ENCODE peak calls at places on chromosomes 11 and 22, in six cellular contexts. A is mucosa of descending colon, U is natural killer cell, I is esophagus muscularis mucosa, E is HFFc6, T is H1. F is an unnamed sample.

GRCh38 chr11:80958414-80958813 is 1517.6 kb upstream of the TENM4 start:
- DNase-seq in A (no peak), U (no peak), I (no peak), E (no peak), T (no peak), F (no peak)

GRCh38 chr11:14029971-14030531 is 67.5 kb downstream of the SPON1 start:
- DNase-seq in A (peak), U (no peak), I (no peak), E (no peak), T (no peak), F (no peak)

GRCh38 chr11:114279778-114280532 is 16.2 kb upstream of the NNMT start:
- DNase-seq in A (no peak), U (no peak), I (peak), E (peak), T (peak), F (no peak)

GRCh38 chr22:43375951-43376455 is 32.8 kb upstream of the SCUBE1 start:
- DNase-seq in A (no peak), U (no peak), I (no peak), E (peak), T (no peak), F (no peak)

GRCh38 chr11:131875611-131876010 is 505.2 kb downstream of the NTM start:
- DNase-seq in A (no peak), U (no peak), I (no peak), E (no peak), T (no peak), F (no peak)

GRCh38 chr11:18720811-18721575 is 5.0 kb downstream of the IGSF22 start:
- DNase-seq in A (peak), U (peak), I (no peak), E (peak), T (peak), F (peak)

GRCh38 chr11:1397862-1398505 is 8.2 kb downstream of the BRSK2 start:
- DNase-seq in A (no peak), U (no peak), I (no peak), E (no peak), T (no peak), F (no peak)

GRCh38 chr11:119790476-119790875 is 61.5 kb upstream of the NECTIN1 start:
- DNase-seq in A (no peak), U (no peak), I (no peak), E (no peak), T (no peak), F (no peak)

GRCh38 chr11:108224908-108225786 is 2.3 kb downstream of the ATM start:
- DNase-seq in A (no peak), U (no peak), I (no peak), E (no peak), T (no peak), F (no peak)

GRCh38 chr22:43848366-43849171 is 13.7 kb downstream of the SULT4A1 start:
- DNase-seq in A (peak), U (no peak), I (no peak), E (no peak), T (no peak), F (no peak)

GRCh38 chr22:50302564-50302963 is 4.9 kb downstream of the PLXNB2 start:
- DNase-seq in A (no peak), U (no peak), I (no peak), E (no peak), T (no peak), F (no peak)

GRCh38 chr11:19698493-19699292 is 13.9 kb upstream of the NAV2 start:
- DNase-seq in A (no peak), U (no peak), I (no peak), E (no peak), T (no peak), F (no peak)

GRCh38 chr11:1770061-1770460 is 6.3 kb upstream of the CTSD start:
- DNase-seq in A (no peak), U (no peak), I (no peak), E (no peak), T (no peak), F (no peak)

GRCh38 chr22:49756201-49756600 is 71.5 kb downstream of the BRD1 start:
- DNase-seq in A (peak), U (peak), I (peak), E (no peak), T (no peak), F (no peak)

GRCh38 chr22:18955696-18956095 is 19.6 kb upstream of the PRODH start:
- DNase-seq in A (peak), U (no peak), I (no peak), E (no peak), T (no peak), F (no peak)

GRCh38 chr22:36816635-36817428 is at the start of gene PVALB:
- DNase-seq in A (no peak), U (no peak), I (no peak), E (no peak), T (peak), F (no peak)

GRCh38 chr11:78821371-78822306 is 247.0 kb upstream of the NARS2 start:
- DNase-seq in A (no peak), U (no peak), I (no peak), E (no peak), T (no peak), F (no peak)

GRCh38 chr11:1008001-1008400 is 28.5 kb downstream of the MUC6 start:
- DNase-seq in A (no peak), U (no peak), I (no peak), E (no peak), T (no peak), F (no peak)

GRCh38 chr11:123431619-123432018 is 1.6 kb downstream of the GRAMD1B start:
- DNase-seq in A (no peak), U (no peak), I (no peak), E (no peak), T (no peak), F (no peak)

GRCh38 chr11:134387501-134387900 is 24.5 kb downstream of the B3GAT1 start:
- DNase-seq in A (no peak), U (no peak), I (no peak), E (no peak), T (no peak), F (no peak)

GRCh38 chr22:31160328-31160978 is 471 bp downstream of the RNF185 start:
- DNase-seq in A (no peak), U (no peak), I (no peak), E (no peak), T (peak), F (no peak)

GRCh38 chr11:61268588-61269250 is 26.4 kb downstream of the VWCE start:
- DNase-seq in A (no peak), U (no peak), I (no peak), E (no peak), T (no peak), F (no peak)

GRCh38 chr22:20532256-20532993 is 25.0 kb downstream of the MED15 start:
- DNase-seq in A (no peak), U (no peak), I (no peak), E (no peak), T (no peak), F (no peak)

GRCh38 chr11:112343368-112344039 is 82.8 kb upstream of the PLET1 start:
- DNase-seq in A (no peak), U (no peak), I (no peak), E (no peak), T (no peak), F (no peak)

GRCh38 chr11:31233425-31233824 is 136.1 kb downstream of the DCDC1 start:
- DNase-seq in A (no peak), U (no peak), I (no peak), E (no peak), T (no peak), F (no peak)
- TF ChIP-seq CTCF in A (no peak), U (no peak), I (no peak), E (peak), T (peak), F (peak)

GRCh38 chr11:10204021-10204420 is 90.0 kb downstream of the SBF2 start:
- DNase-seq in A (no peak), U (no peak), I (no peak), E (no peak), T (no peak), F (no peak)

GRCh38 chr11:10205928-10206327 is 88.1 kb downstream of the SBF2 start:
- DNase-seq in A (no peak), U (no peak), I (no peak), E (no peak), T (no peak), F (no peak)

GRCh38 chr11:10211470-10211869 is 82.5 kb downstream of the SBF2 start:
- DNase-seq in A (no peak), U (no peak), I (no peak), E (no peak), T (no peak), F (no peak)

GRCh38 chr11:10208045-10208674 is 85.9 kb downstream of the SBF2 start:
- DNase-seq in A (no peak), U (no peak), I (no peak), E (peak), T (no peak), F (no peak)
- TF ChIP-seq CTCF in A (no peak), U (peak), I (peak), E (peak), T (peak), F (peak)

DNA sequence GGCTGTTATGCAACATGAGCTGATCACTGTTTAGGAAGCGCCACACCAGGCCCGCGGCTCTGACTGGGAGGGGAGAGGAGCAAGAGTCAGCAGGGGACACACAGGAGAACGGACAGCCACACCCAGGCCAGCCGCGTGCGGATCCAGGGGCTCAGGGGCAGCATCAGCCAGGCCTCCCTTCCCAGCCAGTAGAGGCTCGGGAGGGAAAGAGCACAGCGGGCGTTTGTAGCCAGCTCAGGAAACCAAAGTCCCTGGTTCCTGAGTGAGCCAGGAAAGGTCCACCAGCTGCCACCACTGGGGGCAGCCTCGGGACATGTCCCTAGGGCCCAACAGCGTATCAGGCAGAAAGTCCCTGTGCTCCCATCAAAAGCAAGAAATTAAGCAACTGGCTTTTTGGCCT is 71.8 kb upstream of the PITPNB start:
- DNase-seq in A (no peak), U (peak), I (no peak), E (no peak), T (peak), F (no peak)
- TF ChIP-seq CTCF in A (no peak), U (no peak), I (peak), E (peak), T (peak), F (no peak)

GRCh38 chr11:101456812-101457211 is 127.0 kb downstream of the TRPC6 start:
- DNase-seq in A (no peak), U (no peak), I (no peak), E (no peak), T (no peak), F (no peak)
- TF ChIP-seq CTCF in A (no peak), U (no peak), I (peak), E (peak), T (no peak), F (peak)

GRCh38 chr11:7537260-7537659 is 23.5 kb downstream of the PPFIBP2 start:
- DNase-seq in A (no peak), U (no peak), I (no peak), E (no peak), T (no peak), F (no peak)

GRCh38 chr11:7536102-7536501 is 22.3 kb downstream of the PPFIBP2 start:
- DNase-seq in A (no peak), U (no peak), I (no peak), E (no peak), T (peak), F (no peak)

GRCh38 chr11:7538466-7539454 is 25.0 kb downstream of the PPFIBP2 start:
- DNase-seq in A (no peak), U (no peak), I (no peak), E (no peak), T (no peak), F (no peak)

GRCh38 chr11:7540830-7541555 is 27.2 kb downstream of the PPFIBP2 start:
- DNase-seq in A (no peak), U (no peak), I (no peak), E (no peak), T (no peak), F (no peak)

DNA sequence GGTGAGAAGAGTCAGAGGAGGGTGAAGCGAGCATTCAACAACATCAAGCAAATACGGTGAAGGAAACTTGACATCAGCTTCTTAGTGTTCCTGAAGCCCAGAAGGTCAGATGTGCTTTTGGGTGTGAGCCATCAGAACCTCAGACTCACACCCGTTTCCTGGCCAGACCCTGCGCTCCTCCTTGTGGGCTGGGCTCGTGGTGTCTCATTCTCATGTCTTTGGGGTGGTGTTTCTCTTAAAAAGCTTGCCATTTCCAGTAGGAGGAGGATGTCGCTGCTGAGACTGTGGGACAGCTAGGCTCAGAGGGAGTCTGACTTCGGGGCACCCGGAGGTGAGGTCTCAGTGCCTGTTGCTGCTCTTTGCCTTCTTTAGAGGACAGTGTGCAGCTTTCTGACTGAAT is 24.2 kb downstream of the PPFIBP2 start:
- DNase-seq in A (no peak), U (no peak), I (peak), E (no peak), T (no peak), F (no peak)
- TF ChIP-seq CTCF in A (no peak), U (no peak), I (no peak), E (no peak), T (no peak), F (no peak)

GRCh38 chr22:39959640-39960447 is at the start of gene TMA7B:
- DNase-seq in A (peak), U (no peak), I (no peak), E (peak), T (no peak), F (no peak)
- TF ChIP-seq CTCF in A (no peak), U (no peak), I (no peak), E (peak), T (no peak), F (no peak)

F was measured in D721Med.